ENCODE peak calls at places on chromosome 12, in ten cellular contexts. L is right lobe of liver, I is HTR-8/SVneo, J is GM23248, K is omental fat pad, Z is NCI-H1105 treated with DMSO at 0.1 percent for 48 hours, S is tibial artery, M is LoVo, Q is GM04504, W is neural progenitor cell. O is an unnamed sample.
A peak's percentile ranks its signal among the peaks of the same experiment; 100 is the strongest.

GRCh38 chr12:132560421-132560830 is 50.0 kb downstream of the LRCOL1 start:
- DNase-seq in L (no peak), I (peak; percentile 11), J (peak; percentile 33), K (no peak), Z (no peak), S (no peak), M (peak; percentile 37), Q (no peak), W (peak; percentile 70), O (no peak)

GRCh38 chr12:5648692-5649338 is 216.9 kb downstream of the NTF3 start:
- DNase-seq in L (no peak), I (no peak), J (peak; percentile 47), K (no peak), Z (peak; percentile 95), S (no peak), M (peak; percentile 34), Q (peak; percentile 12), W (peak; percentile 82), O (no peak)

GRCh38 chr12:45327823-45328383 is 112.0 kb downstream of the ANO6 start:
- DNase-seq in L (no peak), I (no peak), J (peak; percentile 29), K (no peak), Z (no peak), S (no peak), M (no peak), Q (no peak), W (no peak), O (no peak)

GRCh38 chr12:46174061-46174662 is 94.7 kb downstream of the SLC38A1 start:
- DNase-seq in L (no peak), I (no peak), J (no peak), K (no peak), Z (no peak), S (no peak), M (no peak), Q (no peak), W (no peak), O (no peak)

GRCh38 chr12:70774055-70774454 is 136.8 kb upstream of the PTPRB start:
- DNase-seq in L (no peak), I (no peak), J (peak; percentile 86), K (no peak), Z (peak; percentile 1), S (no peak), M (no peak), Q (no peak), W (peak; percentile 18), O (no peak)

GRCh38 chr12:131351319-131352028 is 359.4 kb upstream of the SFSWAP start:
- DNase-seq in L (no peak), I (no peak), J (no peak), K (no peak), Z (no peak), S (no peak), M (no peak), Q (no peak), W (no peak), O (no peak)

GRCh38 chr12:52003591-52003990 is 3.2 kb upstream of the TAMALIN start:
- DNase-seq in L (no peak), I (no peak), J (no peak), K (no peak), Z (no peak), S (no peak), M (no peak), Q (no peak), W (no peak), O (no peak)

GRCh38 chr12:93609281-93610192 is 37.1 kb downstream of the SOCS2 start:
- DNase-seq in L (no peak), I (no peak), J (no peak), K (no peak), Z (no peak), S (no peak), M (no peak), Q (no peak), W (no peak), O (no peak)

GRCh38 chr12:108768591-108769500 is 37.5 kb upstream of the CORO1C start:
- DNase-seq in L (peak; percentile 68), I (no peak), J (no peak), K (no peak), Z (no peak), S (no peak), M (peak; percentile 89), Q (no peak), W (peak; percentile 69), O (no peak)